ENCODE peak calls at places on chromosome 4, in nine cellular contexts. G is dorsolateral prefrontal cortex, V is endodermal cell, Z is tibial artery, L is AG04450, O is suprapubic skin, N is A549, Q is epithelial cell of prostate, I is neural progenitor cell. J is an unnamed sample.

GRCh38 chr4:71258323-71258722 is 80.5 kb upstream of the SLC4A4 start:
- DNase-seq in I (no peak), N (no peak), O (no peak), L (no peak), Q (no peak), G (no peak), V (no peak), Z (no peak), J (no peak)

GRCh38 chr4:2823671-2824328 is 19.8 kb upstream of the ADD1 start:
- DNase-seq in G (no peak), I (no peak), N (no peak), O (peak; percentile 66), Q (no peak), V (no peak), L (no peak), Z (no peak), J (peak; percentile 48)

GRCh38 chr4:142091085-142091513 is 454.7 kb downstream of the IL15 start:
- DNase-seq in V (no peak), Q (peak; percentile 51), N (peak; percentile 16), G (no peak), O (no peak), I (no peak), Z (peak; percentile 66), L (peak; percentile 78), J (no peak)

GRCh38 chr4:110196206-110196870 is 2.1 kb downstream of the ELOVL6 start:
- DNase-seq in Z (peak; percentile 70), V (peak; percentile 90), N (peak; percentile 6), G (peak; percentile 33), I (peak; percentile 79), L (no peak), O (no peak), Q (no peak), J (peak; percentile 83)

GRCh38 chr4:15976456-15977096 is 13.6 kb upstream of the FGFBP2 start:
- DNase-seq in N (no peak), I (peak; percentile 18), L (no peak), V (peak; percentile 79), G (no peak), O (no peak), Z (no peak), Q (no peak), J (no peak)

GRCh38 chr4:52052475-52052780 is 1.3 kb downstream of the SPATA18 start:
- DNase-seq in O (no peak), Q (no peak), V (no peak), L (no peak), Z (no peak), I (no peak), G (no peak), N (no peak), J (no peak)

GRCh38 chr4:69984030-69984443 is 11.7 kb upstream of the STATH start:
- DNase-seq in I (peak; percentile 20), N (no peak), L (no peak), Q (peak; percentile 74), G (no peak), O (no peak), Z (no peak), V (no peak), J (no peak)

GRCh38 chr4:5956285-5957021 is 61.8 kb downstream of the C4orf50 start:
- DNase-seq in V (peak; percentile 70), Q (no peak), N (no peak), L (no peak), I (peak; percentile 78), Z (no peak), O (peak; percentile 75), G (no peak), J (peak; percentile 66)

GRCh38 chr4:190019023-190019858 is 7.8 kb downstream of the FRG2 start:
- DNase-seq in N (no peak), O (no peak), Q (no peak), Z (no peak), I (peak; percentile 46), L (no peak), V (peak; percentile 52), G (no peak), J (no peak)

GRCh38 chr4:8402181-8402597 is 38.3 kb downstream of the ACOX3 start:
- DNase-seq in N (no peak), L (no peak), I (no peak), V (no peak), O (no peak), Z (peak; percentile 91), Q (no peak), G (no peak), J (no peak)

GRCh38 chr4:176380352-176381157 is 60.8 kb downstream of the SPCS3 start:
- DNase-seq in O (no peak), L (no peak), Z (no peak), N (no peak), V (no peak), Q (no peak), I (no peak), G (no peak), J (no peak)

GRCh38 chr4:61507091-61507490 is 307.0 kb downstream of the ADGRL3 start:
- DNase-seq in I (peak; percentile 46), N (no peak), Z (no peak), Q (no peak), G (no peak), V (no peak), L (no peak), O (no peak), J (no peak)

GRCh38 chr4:8099981-8100464 is 58.6 kb downstream of the ABLIM2 start:
- DNase-seq in O (no peak), L (no peak), N (no peak), G (no peak), Q (no peak), V (no peak), I (no peak), Z (no peak), J (no peak)

GRCh38 chr4:175421506-175421905 is 390.6 kb downstream of the GPM6A start:
- DNase-seq in G (no peak), N (peak; percentile 52), V (no peak), Z (no peak), I (no peak), L (no peak), Q (no peak), O (no peak), J (no peak)

GRCh38 chr4:42904986-42905385 is 12.5 kb downstream of the GRXCR1 start:
- DNase-seq in L (no peak), V (no peak), I (no peak), N (no peak), G (no peak), O (no peak), Z (no peak), Q (no peak), J (no peak)

GRCh38 chr4:1807258-1807777 is 14.2 kb downstream of the FGFR3 start:
- DNase-seq in V (no peak), Z (no peak), I (no peak), O (no peak), N (no peak), L (no peak), G (no peak), Q (no peak), J (no peak)

GRCh38 chr4:122636697-122637096 is 15.8 kb upstream of the IL21 start:
- DNase-seq in I (no peak), V (no peak), N (no peak), O (no peak), Z (no peak), Q (no peak), L (no peak), G (no peak), J (no peak)

GRCh38 chr4:76035146-76035545 is 724 bp downstream of the CXCL11 start:
- DNase-seq in Z (no peak), Q (no peak), N (no peak), G (no peak), L (no peak), I (no peak), O (no peak), V (no peak), J (no peak)

GRCh38 chr4:108940086-108941033 is 177.5 kb upstream of the ETNPPL start:
- DNase-seq in G (no peak), V (peak; percentile 54), Z (no peak), L (no peak), Q (peak; percentile 43), O (no peak), N (no peak), I (no peak), J (no peak)

DNA sequence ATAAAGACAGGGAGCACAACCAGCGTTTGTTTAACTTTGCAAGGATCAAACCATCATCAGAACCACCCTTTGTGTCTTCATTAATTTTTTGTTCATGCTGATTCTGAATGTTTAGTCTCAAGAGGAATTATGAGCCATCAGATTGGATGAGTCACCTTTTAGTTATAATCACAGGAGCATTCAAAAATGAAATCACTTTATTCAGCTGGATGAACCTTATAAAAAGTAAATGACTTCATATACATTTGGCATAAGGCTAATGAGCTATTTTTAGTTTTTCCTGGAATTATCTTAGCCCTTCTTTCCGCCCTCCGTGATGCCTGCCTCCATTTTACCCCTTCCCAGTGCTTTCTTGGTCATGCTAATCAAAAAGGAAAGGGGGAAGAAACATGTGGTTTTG is 103.6 kb downstream of the SORBS2 start:
- DNase-seq in L (no peak), O (no peak), V (no peak), N (no peak), G (no peak), Z (no peak), I (no peak), Q (no peak), J (no peak)
- H3K27ac ChIP-seq in L (no peak overlapping the region), O (no peak overlapping the region), V (no peak overlapping the region), N (no peak overlapping the region), G (no peak overlapping the region), Z (peak overlapping the region; percentile 89), I (no peak overlapping the region), Q (peak overlapping the region; percentile 54), J (no peak overlapping the region)

GRCh38 chr4:152949930-152950329 is 13.8 kb downstream of the FHDC1 start:
- DNase-seq in I (peak; percentile 34), N (no peak), V (peak; percentile 69), G (no peak), Z (no peak), L (no peak), O (no peak), Q (no peak), J (no peak)
- H3K27ac ChIP-seq in I (no peak overlapping the region), N (no peak overlapping the region), V (no peak overlapping the region), G (no peak overlapping the region), Z (no peak overlapping the region), L (no peak overlapping the region), O (no peak overlapping the region), Q (no peak overlapping the region), J (no peak overlapping the region)

GRCh38 chr4:184616633-184617471 is 32.4 kb downstream of the CASP3 start:
- DNase-seq in L (no peak), Q (no peak), N (no peak), O (no peak), I (no peak), Z (no peak), G (no peak), V (no peak), J (no peak)
- H3K27ac ChIP-seq in L (no peak overlapping the region), Q (no peak overlapping the region), N (no peak overlapping the region), O (no peak overlapping the region), I (no peak overlapping the region), Z (no peak overlapping the region), G (no peak overlapping the region), V (no peak overlapping the region), J (no peak overlapping the region)

GRCh38 chr4:137611998-137612700 is 79.9 kb upstream of the PCDH18 start:
- DNase-seq in Q (no peak), Z (no peak), I (no peak), V (no peak), G (no peak), L (no peak), N (no peak), O (no peak), J (no peak)
- H3K27ac ChIP-seq in Q (no peak overlapping the region), Z (no peak overlapping the region), I (no peak overlapping the region), V (no peak overlapping the region), G (no peak overlapping the region), L (no peak overlapping the region), N (no peak overlapping the region), O (no peak overlapping the region), J (no peak overlapping the region)